ENCODE peak calls at places on chromosomes 12 and 14, in ten cellular contexts. One of them, this sample, is unnamed.

GRCh38 chr14:66066991-66067788 is 419.0 kb upstream of the CCDC196 start:
- DNase-seq in transverse colon: no peak
- DNase-seq in stomach: no peak
- DNase-seq in K562: no peak
- DNase-seq in esophagus muscularis mucosa: no peak
- DNase-seq in HepG2: no peak
- DNase-seq in sigmoid colon: no peak
- DNase-seq in H1: no peak
- DNase-seq in SK-N-SH: no peak
- DNase-seq in suprapubic skin: no peak
- DNase-seq in this sample: no peak

GRCh38 chr12:3359478-3359877 is 131.5 kb upstream of the PRMT8 start:
- DNase-seq in transverse colon: no peak
- DNase-seq in stomach: no peak
- DNase-seq in K562: no peak
- DNase-seq in esophagus muscularis mucosa: no peak
- DNase-seq in HepG2: no peak
- DNase-seq in sigmoid colon: no peak
- DNase-seq in H1: no peak
- DNase-seq in SK-N-SH: no peak
- DNase-seq in suprapubic skin: no peak
- DNase-seq in this sample: no peak

GRCh38 chr14:55968741-55969140 is 149.5 kb upstream of the PELI2 start:
- DNase-seq in transverse colon: no peak
- DNase-seq in stomach: peak; percentile 31
- DNase-seq in K562: no peak
- DNase-seq in esophagus muscularis mucosa: peak; percentile 31
- DNase-seq in HepG2: no peak
- DNase-seq in sigmoid colon: no peak
- DNase-seq in H1: no peak
- DNase-seq in SK-N-SH: no peak
- DNase-seq in suprapubic skin: no peak
- DNase-seq in this sample: no peak

GRCh38 chr12:55624056-55624455 is 12.6 kb upstream of the OR10P1 start:
- DNase-seq in transverse colon: no peak
- DNase-seq in stomach: no peak
- DNase-seq in K562: no peak
- DNase-seq in esophagus muscularis mucosa: no peak
- DNase-seq in HepG2: no peak
- DNase-seq in sigmoid colon: no peak
- DNase-seq in H1: no peak
- DNase-seq in SK-N-SH: no peak
- DNase-seq in suprapubic skin: no peak
- DNase-seq in this sample: no peak

GRCh38 chr12:27424631-27425230 is 21.8 kb upstream of the SMCO2 start:
- DNase-seq in transverse colon: no peak
- DNase-seq in stomach: no peak
- DNase-seq in K562: peak; percentile 24
- DNase-seq in esophagus muscularis mucosa: no peak
- DNase-seq in HepG2: peak; percentile 45
- DNase-seq in sigmoid colon: no peak
- DNase-seq in H1: no peak
- DNase-seq in SK-N-SH: peak; percentile 19
- DNase-seq in suprapubic skin: no peak
- DNase-seq in this sample: no peak

GRCh38 chr12:121036810-121037326 is 2.2 kb downstream of the OASL start:
- DNase-seq in transverse colon: no peak
- DNase-seq in stomach: no peak
- DNase-seq in K562: no peak
- DNase-seq in esophagus muscularis mucosa: no peak
- DNase-seq in HepG2: no peak
- DNase-seq in sigmoid colon: no peak
- DNase-seq in H1: no peak
- DNase-seq in SK-N-SH: no peak
- DNase-seq in suprapubic skin: no peak
- DNase-seq in this sample: no peak

GRCh38 chr12:79194595-79194994 is 330.0 kb downstream of the SYT1 start:
- DNase-seq in transverse colon: no peak
- DNase-seq in stomach: no peak
- DNase-seq in K562: no peak
- DNase-seq in esophagus muscularis mucosa: no peak
- DNase-seq in HepG2: no peak
- DNase-seq in sigmoid colon: no peak
- DNase-seq in H1: no peak
- DNase-seq in SK-N-SH: no peak
- DNase-seq in suprapubic skin: no peak
- DNase-seq in this sample: no peak

GRCh38 chr12:63857771-63858670 is 13.5 kb downstream of the SRGAP1 start:
- DNase-seq in transverse colon: no peak
- DNase-seq in stomach: no peak
- DNase-seq in K562: no peak
- DNase-seq in esophagus muscularis mucosa: no peak
- DNase-seq in HepG2: no peak
- DNase-seq in sigmoid colon: no peak
- DNase-seq in H1: no peak
- DNase-seq in SK-N-SH: no peak
- DNase-seq in suprapubic skin: no peak
- DNase-seq in this sample: no peak

GRCh38 chr14:90136904-90137303 is 75.1 kb downstream of the KCNK13 start:
- DNase-seq in transverse colon: no peak
- DNase-seq in stomach: no peak
- DNase-seq in K562: no peak
- DNase-seq in esophagus muscularis mucosa: no peak
- DNase-seq in HepG2: no peak
- DNase-seq in sigmoid colon: no peak
- DNase-seq in H1: no peak
- DNase-seq in SK-N-SH: no peak
- DNase-seq in suprapubic skin: no peak
- DNase-seq in this sample: no peak

GRCh38 chr12:127280393-127281275 is 986.3 kb upstream of the TMEM132C start:
- DNase-seq in transverse colon: peak; percentile 70
- DNase-seq in stomach: peak; percentile 72
- DNase-seq in K562: peak; percentile 85
- DNase-seq in esophagus muscularis mucosa: no peak
- DNase-seq in HepG2: peak; percentile 4
- DNase-seq in sigmoid colon: no peak
- DNase-seq in H1: peak; percentile 99
- DNase-seq in SK-N-SH: peak; percentile 33
- DNase-seq in suprapubic skin: no peak
- DNase-seq in this sample: peak; percentile 94

GRCh38 chr12:125983094-125983783 is 918.0 kb downstream of the AACS start:
- DNase-seq in transverse colon: peak; percentile 9
- DNase-seq in stomach: peak; percentile 25
- DNase-seq in K562: peak; percentile 9
- DNase-seq in esophagus muscularis mucosa: no peak
- DNase-seq in HepG2: peak; percentile 61
- DNase-seq in sigmoid colon: peak; percentile 74
- DNase-seq in H1: peak; percentile 94
- DNase-seq in SK-N-SH: peak; percentile 77
- DNase-seq in suprapubic skin: no peak
- DNase-seq in this sample: peak; percentile 58

GRCh38 chr14:22497144-22497423 is 91.9 kb downstream of the DAD1 start:
- DNase-seq in transverse colon: no peak
- DNase-seq in stomach: no peak
- DNase-seq in K562: no peak
- DNase-seq in esophagus muscularis mucosa: no peak
- DNase-seq in HepG2: no peak
- DNase-seq in sigmoid colon: no peak
- DNase-seq in H1: no peak
- DNase-seq in SK-N-SH: no peak
- DNase-seq in suprapubic skin: no peak
- DNase-seq in this sample: no peak

GRCh38 chr12:107580750-107581529 is 104.7 kb upstream of the PWP1 start:
- DNase-seq in transverse colon: no peak
- DNase-seq in stomach: no peak
- DNase-seq in K562: no peak
- DNase-seq in esophagus muscularis mucosa: no peak
- DNase-seq in HepG2: no peak
- DNase-seq in sigmoid colon: no peak
- DNase-seq in H1: peak; percentile 59
- DNase-seq in SK-N-SH: peak; percentile 67
- DNase-seq in suprapubic skin: no peak
- DNase-seq in this sample: no peak
- H3K4me3 ChIP-seq in transverse colon: no peak overlapping the region
- H3K4me3 ChIP-seq in stomach: no peak overlapping the region
- H3K4me3 ChIP-seq in K562: no peak overlapping the region
- H3K4me3 ChIP-seq in esophagus muscularis mucosa: peak overlapping the region; percentile 21
- H3K4me3 ChIP-seq in HepG2: no peak overlapping the region
- H3K4me3 ChIP-seq in sigmoid colon: peak overlapping the region; percentile 17
- H3K4me3 ChIP-seq in H1: peak overlapping the region; percentile 19
- H3K4me3 ChIP-seq in SK-N-SH: no peak overlapping the region
- H3K4me3 ChIP-seq in suprapubic skin: peak overlapping the region; percentile 44
- H3K4me3 ChIP-seq in this sample: no peak overlapping the region

GRCh38 chr14:102770910-102771543 is 6.2 kb upstream of the TRAF3 start:
- DNase-seq in transverse colon: no peak
- DNase-seq in stomach: no peak
- DNase-seq in K562: no peak
- DNase-seq in esophagus muscularis mucosa: no peak
- DNase-seq in HepG2: no peak
- DNase-seq in sigmoid colon: no peak
- DNase-seq in H1: no peak
- DNase-seq in SK-N-SH: no peak
- DNase-seq in suprapubic skin: no peak
- DNase-seq in this sample: peak; percentile 29

GRCh38 chr14:102764220-102764671 is 13.0 kb upstream of the TRAF3 start:
- DNase-seq in transverse colon: no peak
- DNase-seq in stomach: no peak
- DNase-seq in K562: no peak
- DNase-seq in esophagus muscularis mucosa: no peak
- DNase-seq in HepG2: no peak
- DNase-seq in sigmoid colon: no peak
- DNase-seq in H1: no peak
- DNase-seq in SK-N-SH: no peak
- DNase-seq in suprapubic skin: no peak
- DNase-seq in this sample: no peak

GRCh38 chr14:102769049-102769327 is 8.3 kb upstream of the TRAF3 start:
- DNase-seq in transverse colon: no peak
- DNase-seq in stomach: no peak
- DNase-seq in K562: no peak
- DNase-seq in esophagus muscularis mucosa: no peak
- DNase-seq in HepG2: no peak
- DNase-seq in sigmoid colon: no peak
- DNase-seq in H1: no peak
- DNase-seq in SK-N-SH: no peak
- DNase-seq in suprapubic skin: no peak
- DNase-seq in this sample: no peak

GRCh38 chr14:102770147-102770909 is 6.9 kb upstream of the TRAF3 start:
- DNase-seq in transverse colon: no peak
- DNase-seq in stomach: no peak
- DNase-seq in K562: peak; percentile 57
- DNase-seq in esophagus muscularis mucosa: no peak
- DNase-seq in HepG2: no peak
- DNase-seq in sigmoid colon: no peak
- DNase-seq in H1: no peak
- DNase-seq in SK-N-SH: no peak
- DNase-seq in suprapubic skin: no peak
- DNase-seq in this sample: no peak

DNA sequence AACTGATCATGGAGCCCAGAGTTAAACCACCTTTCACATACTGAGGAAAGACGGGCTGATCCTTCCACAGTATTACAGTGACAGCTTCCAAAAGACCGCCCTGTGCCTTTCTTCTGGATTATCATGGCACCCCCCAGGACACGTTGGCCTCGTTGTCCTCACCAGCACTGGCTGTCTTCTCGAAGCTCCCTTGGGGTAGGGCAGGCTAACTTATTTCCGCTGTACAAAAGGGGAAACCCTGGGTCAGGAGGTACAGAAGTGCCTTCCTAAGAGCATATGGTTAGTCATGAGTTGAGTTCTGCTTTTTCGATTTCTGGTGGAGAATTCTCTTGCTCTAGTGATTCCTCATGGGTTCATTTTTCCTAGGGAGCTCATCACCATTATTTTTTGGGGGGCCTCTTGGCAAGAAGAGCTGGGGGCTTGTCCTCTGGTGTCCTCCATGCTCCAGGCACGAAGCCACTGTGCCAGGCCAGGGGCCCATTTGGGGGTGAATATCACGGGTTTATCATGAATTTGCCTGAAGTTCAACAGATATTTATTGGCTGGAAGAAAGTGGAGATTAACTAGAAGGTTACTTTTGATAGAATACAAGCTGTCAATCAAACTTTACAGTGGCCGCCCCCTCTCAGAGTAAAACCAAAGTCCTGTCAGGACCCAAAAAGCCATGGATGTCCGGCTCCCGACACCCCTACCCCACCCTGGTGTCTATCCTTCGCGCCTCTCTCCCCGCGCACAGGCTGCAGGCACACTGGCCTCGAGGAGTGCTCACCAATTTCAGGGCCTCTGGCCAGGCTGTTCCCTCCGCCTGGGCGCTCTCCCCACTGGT is 8.8 kb upstream of the TRAF3 start:
- DNase-seq in transverse colon: no peak
- DNase-seq in stomach: no peak
- DNase-seq in K562: no peak
- DNase-seq in esophagus muscularis mucosa: no peak
- DNase-seq in HepG2: no peak
- DNase-seq in sigmoid colon: no peak
- DNase-seq in H1: no peak
- DNase-seq in SK-N-SH: no peak
- DNase-seq in suprapubic skin: no peak
- DNase-seq in this sample: no peak
- TF ChIP-seq POLR2AphosphoS5 in transverse colon: no peak
- TF ChIP-seq POLR2AphosphoS5 in stomach: no peak
- TF ChIP-seq POLR2AphosphoS5 in K562: no peak
- TF ChIP-seq POLR2AphosphoS5 in esophagus muscularis mucosa: no peak
- TF ChIP-seq POLR2AphosphoS5 in HepG2: no peak
- TF ChIP-seq POLR2AphosphoS5 in sigmoid colon: no peak
- TF ChIP-seq POLR2AphosphoS5 in H1: no peak
- TF ChIP-seq POLR2AphosphoS5 in SK-N-SH: no peak
- TF ChIP-seq POLR2AphosphoS5 in suprapubic skin: no peak
- TF ChIP-seq POLR2AphosphoS5 in this sample: no peak

GRCh38 chr12:49440031-49440430 is 72.8 kb downstream of the SPATS2 start:
- DNase-seq in transverse colon: no peak
- DNase-seq in stomach: no peak
- DNase-seq in K562: no peak
- DNase-seq in esophagus muscularis mucosa: no peak
- DNase-seq in HepG2: peak; percentile 43
- DNase-seq in sigmoid colon: no peak
- DNase-seq in H1: no peak
- DNase-seq in SK-N-SH: no peak
- DNase-seq in suprapubic skin: no peak
- DNase-seq in this sample: no peak
- TF ChIP-seq EP300 in transverse colon: no peak
- TF ChIP-seq EP300 in stomach: no peak
- TF ChIP-seq EP300 in K562: no peak
- TF ChIP-seq EP300 in esophagus muscularis mucosa: no peak
- TF ChIP-seq EP300 in HepG2: no peak
- TF ChIP-seq EP300 in sigmoid colon: no peak
- TF ChIP-seq EP300 in H1: no peak
- TF ChIP-seq EP300 in SK-N-SH: no peak
- TF ChIP-seq EP300 in suprapubic skin: no peak
- TF ChIP-seq EP300 in this sample: no peak

GRCh38 chr12:6699989-6700645 is 498 bp downstream of the PIANP start:
- DNase-seq in transverse colon: peak; percentile 13
- DNase-seq in stomach: no peak
- DNase-seq in K562: no peak
- DNase-seq in esophagus muscularis mucosa: no peak
- DNase-seq in HepG2: no peak
- DNase-seq in sigmoid colon: peak; percentile 69
- DNase-seq in H1: peak; percentile 79
- DNase-seq in SK-N-SH: peak; percentile 86
- DNase-seq in suprapubic skin: no peak
- DNase-seq in this sample: peak; percentile 74
- H3K4me3 ChIP-seq in transverse colon: peak overlapping the region; percentile 33
- H3K4me3 ChIP-seq in stomach: peak overlapping the region; percentile 53
- H3K4me3 ChIP-seq in K562: no peak overlapping the region
- H3K4me3 ChIP-seq in esophagus muscularis mucosa: peak overlapping the region; percentile 59
- H3K4me3 ChIP-seq in HepG2: peak overlapping the region; percentile 74
- H3K4me3 ChIP-seq in sigmoid colon: peak overlapping the region; percentile 57
- H3K4me3 ChIP-seq in H1: peak overlapping the region; percentile 73
- H3K4me3 ChIP-seq in SK-N-SH: peak overlapping the region; percentile 80
- H3K4me3 ChIP-seq in suprapubic skin: peak overlapping the region; percentile 45
- H3K4me3 ChIP-seq in this sample: peak overlapping the region; percentile 40

This sample was measured in upper lobe of left lung.